ENCODE peak calls at places on chromosomes 2 and 18, in ten cellular contexts. D, W, H, X, O, S, J, V, Q and E are unnamed samples. For H3K9me3 and H3K4me1, the result is how much of the 10 kb centered on the place peaks cover.

GRCh38 chr2:77102927-77103326 is 419.2 kb downstream of the LRRTM4 start:
- DNase-seq in D (no peak), W (no peak), H (no peak), X (no peak), O (no peak), S (no peak), J (no peak), V (no peak), Q (no peak), E (no peak)

GRCh38 chr2:29239209-29239960 is 124.2 kb downstream of the CLIP4 start:
- DNase-seq in D (no peak), W (no peak), H (no peak), X (no peak), O (no peak), S (no peak), J (no peak), V (peak), Q (no peak), E (peak)

GRCh38 chr18:6793986-6794385 is 64.5 kb downstream of the ARHGAP28 start:
- DNase-seq in D (no peak), W (no peak), H (no peak), X (no peak), O (no peak), S (no peak), J (no peak), V (no peak), Q (no peak), E (no peak)

GRCh38 chr2:190343500-190344274 is at the start of gene INPP1:
- DNase-seq in D (peak), W (peak), H (peak), X (peak), O (peak), S (peak), J (peak), V (peak), Q (peak), E (peak)

GRCh38 chr18:54712315-54712714 is 116.0 kb upstream of the RAB27B start:
- DNase-seq in D (no peak), W (peak), H (peak), X (no peak), O (no peak), S (no peak), J (peak), V (no peak), Q (no peak), E (no peak)

GRCh38 chr18:35045121-35045520 is 3.9 kb downstream of the MAPRE2 start:
- DNase-seq in D (no peak), W (no peak), H (peak), X (no peak), O (no peak), S (no peak), J (no peak), V (no peak), Q (no peak), E (no peak)

GRCh38 chr2:214361116-214361515 is 49.7 kb upstream of the VWC2L start:
- DNase-seq in D (no peak), W (no peak), H (no peak), X (no peak), O (no peak), S (no peak), J (no peak), V (no peak), Q (no peak), E (no peak)

GRCh38 chr2:41544709-41545108 is 503.1 kb upstream of the PKDCC start:
- DNase-seq in D (no peak), W (no peak), H (no peak), X (no peak), O (no peak), S (no peak), J (no peak), V (no peak), Q (no peak), E (no peak)

GRCh38 chr2:176096986-176097819 is 2.4 kb upstream of the HOXD12 start:
- DNase-seq in D (peak), W (peak), H (peak), X (no peak), O (peak), S (peak), J (peak), V (peak), Q (peak), E (peak)

GRCh38 chr2:74102516-74102915 is 45.2 kb downstream of the BOLA3 start:
- DNase-seq in D (no peak), W (no peak), H (no peak), X (no peak), O (no peak), S (no peak), J (no peak), V (no peak), Q (no peak), E (peak)

GRCh38 chr2:60118061-60118460 is 435.4 kb downstream of the BCL11A start:
- DNase-seq in D (no peak), W (no peak), H (no peak), X (no peak), O (no peak), S (no peak), J (no peak), V (no peak), Q (no peak), E (no peak)

GRCh38 chr2:46510596-46511177 is 31.3 kb downstream of the TMEM247 start:
- DNase-seq in D (no peak), W (peak), H (no peak), X (no peak), O (no peak), S (no peak), J (no peak), V (no peak), Q (no peak), E (no peak)

GRCh38 chr2:188788621-188789020 is 185.6 kb upstream of the COL3A1 start:
- DNase-seq in D (peak), W (peak), H (peak), X (no peak), O (peak), S (peak), J (peak), V (peak), Q (no peak), E (no peak)

GRCh38 chr2:235271936-235272335 is 221.9 kb upstream of the AGAP1 start:
- DNase-seq in D (no peak), W (no peak), H (no peak), X (no peak), O (no peak), S (no peak), J (no peak), V (no peak), Q (no peak), E (no peak)

GRCh38 chr18:70355620-70356385 is 67.0 kb downstream of the SOCS6 start:
- DNase-seq in D (no peak), W (no peak), H (no peak), X (no peak), O (no peak), S (no peak), J (no peak), V (no peak), Q (no peak), E (no peak)

GRCh38 chr2:11389048-11389413 is 44.6 kb upstream of the ROCK2 start:
- DNase-seq in D (no peak), W (no peak), H (no peak), X (no peak), O (no peak), S (no peak), J (no peak), V (no peak), Q (no peak), E (no peak)

GRCh38 chr2:46135230-46135555 is 162.0 kb upstream of the EPAS1 start:
- DNase-seq in D (no peak), W (no peak), H (no peak), X (no peak), O (no peak), S (no peak), J (no peak), V (no peak), Q (no peak), E (no peak)

GRCh38 chr2:96923810-96924774 is 54.2 kb upstream of the SEMA4C start:
- DNase-seq in D (peak), W (no peak), H (no peak), X (no peak), O (no peak), S (no peak), J (no peak), V (no peak), Q (peak), E (no peak)

GRCh38 chr18:52670903-52671302 is 330.9 kb downstream of the DCC start:
- DNase-seq in D (no peak), W (no peak), H (peak), X (no peak), O (no peak), S (no peak), J (peak), V (no peak), Q (no peak), E (no peak)

GRCh38 chr2:104678181-104678580 is 175.7 kb upstream of the POU3F3 start:
- DNase-seq in D (no peak), W (no peak), H (no peak), X (no peak), O (no peak), S (no peak), J (no peak), V (no peak), Q (no peak), E (no peak)

GRCh38 chr2:143433158-143433557 is 303.9 kb downstream of the ARHGAP15 start:
- DNase-seq in D (no peak), W (no peak), H (peak), X (no peak), O (no peak), S (no peak), J (no peak), V (no peak), Q (no peak), E (no peak)

GRCh38 chr2:169961911-169962310 is 134.7 kb downstream of the UBR3 start:
- DNase-seq in D (peak), W (no peak), H (peak), X (no peak), O (no peak), S (no peak), J (no peak), V (no peak), Q (no peak), E (no peak)

GRCh38 chr18:37258819-37259218 is 306.8 kb downstream of the CELF4 start:
- DNase-seq in D (no peak), W (no peak), H (no peak), X (no peak), O (no peak), S (no peak), J (no peak), V (no peak), Q (no peak), E (no peak)

GRCh38 chr2:201471732-201472395 is 20.3 kb downstream of the STRADB start:
- DNase-seq in D (no peak), W (no peak), H (peak), X (no peak), O (no peak), S (no peak), J (no peak), V (no peak), Q (no peak), E (no peak)

GRCh38 chr2:212919238-212919637 is 232.2 kb downstream of the IKZF2 start:
- DNase-seq in D (no peak), W (no peak), H (no peak), X (no peak), O (no peak), S (no peak), J (no peak), V (no peak), Q (no peak), E (peak)

GRCh38 chr2:219997341-219997851 is 370.0 kb downstream of the SLC4A3 start:
- DNase-seq in D (no peak), W (peak), H (peak), X (no peak), O (peak), S (peak), J (peak), V (no peak), Q (no peak), E (peak)

GRCh38 chr2:27308359-27308875 is at the start of gene UCN:
- DNase-seq in D (peak), W (peak), H (peak), X (no peak), O (peak), S (peak), J (no peak), V (no peak), Q (no peak), E (peak)

GRCh38 chr2:204638795-204639194 is 93.5 kb downstream of the PARD3B start:
- DNase-seq in D (no peak), W (no peak), H (no peak), X (no peak), O (no peak), S (no peak), J (no peak), V (no peak), Q (no peak), E (no peak)

GRCh38 chr2:32832821-32833220 is 113.9 kb upstream of the LTBP1 start:
- DNase-seq in D (no peak), W (no peak), H (peak), X (no peak), O (no peak), S (no peak), J (no peak), V (no peak), Q (no peak), E (no peak)

GRCh38 chr2:74939919-74940812 is 18.3 kb upstream of the POLE4 start:
- DNase-seq in D (no peak), W (no peak), H (no peak), X (no peak), O (no peak), S (no peak), J (no peak), V (no peak), Q (no peak), E (no peak)

GRCh38 chr2:1625281-1626001 is 118.9 kb downstream of the PXDN start:
- DNase-seq in D (peak), W (no peak), H (peak), X (no peak), O (peak), S (no peak), J (no peak), V (no peak), Q (no peak), E (peak)

GRCh38 chr2:183511154-183511553 is 386.9 kb downstream of the NUP35 start:
- DNase-seq in D (no peak), W (no peak), H (no peak), X (no peak), O (no peak), S (no peak), J (no peak), V (no peak), Q (no peak), E (no peak)

GRCh38 chr18:77423468-77423867 is 173.8 kb downstream of the GALR1 start:
- DNase-seq in D (no peak), W (no peak), H (no peak), X (no peak), O (no peak), S (no peak), J (no peak), V (no peak), Q (no peak), E (no peak)

GRCh38 chr2:46804794-46805193 is 110.8 kb downstream of the MCFD2 start:
- DNase-seq in D (no peak), W (no peak), H (peak), X (no peak), O (no peak), S (no peak), J (no peak), V (no peak), Q (no peak), E (no peak)

GRCh38 chr2:111709321-111709720 is 174.7 kb downstream of the ANAPC1 start:
- DNase-seq in D (no peak), W (no peak), H (no peak), X (no peak), O (no peak), S (no peak), J (no peak), V (no peak), Q (no peak), E (no peak)

GRCh38 chr2:156349161-156349560 is 16.6 kb upstream of the NR4A2 start:
- DNase-seq in D (no peak), W (no peak), H (no peak), X (no peak), O (no peak), S (no peak), J (no peak), V (no peak), Q (no peak), E (no peak)

GRCh38 chr18:5895886-5896740 is 791 bp upstream of the TMEM200C start:
- DNase-seq in D (peak), W (no peak), H (peak), X (no peak), O (peak), S (peak), J (no peak), V (peak), Q (no peak), E (peak)

GRCh38 chr18:48847807-48848486 is 102.8 kb downstream of the SMAD7 start:
- DNase-seq in D (peak), W (no peak), H (no peak), X (no peak), O (no peak), S (no peak), J (no peak), V (no peak), Q (no peak), E (no peak)

DNA sequence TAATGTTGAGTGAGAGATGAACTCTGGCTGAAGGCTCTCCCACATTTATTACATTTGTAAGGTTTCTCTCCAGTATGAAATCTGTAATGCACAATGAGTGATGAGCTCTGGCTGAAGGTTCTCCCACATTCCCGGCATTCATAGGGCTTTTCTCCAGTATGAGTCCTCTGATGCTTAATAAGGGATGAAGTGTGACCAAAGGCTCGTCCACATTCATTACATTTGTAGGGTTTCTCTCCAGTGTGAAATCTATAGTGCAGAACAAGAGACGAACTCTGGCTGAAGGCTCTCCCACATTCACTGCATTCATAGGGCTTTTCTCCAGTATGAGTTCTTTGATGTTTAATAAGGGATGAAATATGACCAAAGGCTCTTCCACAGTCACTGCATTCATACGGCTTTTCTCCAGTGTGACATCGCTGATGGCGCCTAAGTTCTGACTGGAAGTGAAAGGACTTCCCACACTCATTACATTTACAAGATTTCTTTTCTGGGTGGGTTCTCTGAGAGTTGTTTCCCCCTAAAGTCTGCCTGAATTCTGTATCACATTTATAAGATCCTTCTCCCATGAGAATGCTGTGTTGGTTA is 10.2 kb downstream of the ZNF514 start:
- DNase-seq in D (no peak), W (no peak), H (no peak), X (no peak), O (no peak), S (no peak), J (peak), V (no peak), Q (no peak), E (no peak)
- H3K9me3 ChIP-seq in D (half or more), W (under half), H (half or more), X (under half), O (under half), S (under half), J (half or more), V (half or more), Q (half or more), E (half or more)

DNA sequence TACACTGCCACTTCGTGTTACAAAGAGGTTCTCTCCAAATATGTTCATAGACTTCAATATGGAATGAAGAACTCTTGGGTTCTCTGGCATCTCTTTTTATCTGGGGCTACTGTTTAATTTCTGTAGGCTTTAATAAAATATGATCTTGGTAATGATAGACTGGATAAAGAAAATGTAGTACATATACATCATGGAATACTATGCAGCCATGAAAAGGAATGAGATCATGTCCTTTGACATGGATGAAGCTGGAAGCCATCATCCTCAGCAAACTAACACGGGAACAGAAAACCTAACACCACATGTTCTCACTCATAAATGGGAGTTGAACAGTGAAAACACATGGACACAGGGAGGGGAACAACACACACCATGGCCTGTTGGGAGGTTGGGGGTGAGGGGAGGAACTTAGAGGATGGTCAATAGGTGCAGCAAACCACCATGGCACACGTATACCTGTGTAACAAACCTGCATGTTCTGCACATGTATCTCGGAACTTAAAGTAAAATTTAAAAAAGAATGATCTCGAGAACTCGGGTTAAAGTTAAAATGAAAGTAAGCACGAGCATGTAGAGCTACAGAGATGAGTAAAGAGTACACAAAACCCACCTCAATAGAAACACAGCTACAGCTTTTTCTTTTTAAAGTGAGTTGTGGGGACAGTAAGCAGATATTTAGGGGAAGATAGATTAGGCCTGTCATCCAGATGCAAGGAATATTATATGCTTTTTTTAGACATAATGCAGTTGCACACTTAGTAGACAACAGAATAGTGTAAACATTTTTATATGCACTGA is 102.3 kb downstream of the SGPP2 start:
- DNase-seq in D (no peak), W (no peak), H (no peak), X (no peak), O (no peak), S (no peak), J (no peak), V (no peak), Q (no peak), E (no peak)
- H3K4me1 ChIP-seq in D (under half), W (under half), H (under half), X (under half), O (under half), S (under half), J (under half), V (under half), Q (under half), E (under half)

DNA sequence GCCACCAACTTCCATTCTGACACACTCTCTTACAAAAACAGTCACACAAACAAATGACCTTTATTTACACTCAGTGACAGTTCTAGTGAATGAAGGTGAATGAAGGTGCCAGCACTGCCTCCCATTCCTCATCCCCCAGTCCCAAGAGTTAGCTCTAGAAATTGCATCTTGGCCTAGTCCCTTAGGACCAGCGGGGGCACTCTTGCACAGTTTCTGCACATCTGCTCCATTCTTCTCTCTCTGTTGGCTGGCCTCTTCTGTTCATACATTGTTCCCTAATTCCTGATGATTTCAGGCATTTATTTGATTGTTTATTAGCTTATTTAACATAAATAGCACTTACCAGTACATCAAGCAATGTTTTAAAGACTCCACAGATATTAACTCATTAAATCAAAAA is 30.9 kb downstream of the GAREM1 start:
- DNase-seq in D (no peak), W (peak), H (no peak), X (no peak), O (no peak), S (no peak), J (peak), V (no peak), Q (no peak), E (peak)
- TF ChIP-seq CTCF in D (no peak), W (no peak), H (peak), X (no peak), O (no peak), S (no peak), J (no peak), V (peak), Q (no peak), E (peak)

DNA sequence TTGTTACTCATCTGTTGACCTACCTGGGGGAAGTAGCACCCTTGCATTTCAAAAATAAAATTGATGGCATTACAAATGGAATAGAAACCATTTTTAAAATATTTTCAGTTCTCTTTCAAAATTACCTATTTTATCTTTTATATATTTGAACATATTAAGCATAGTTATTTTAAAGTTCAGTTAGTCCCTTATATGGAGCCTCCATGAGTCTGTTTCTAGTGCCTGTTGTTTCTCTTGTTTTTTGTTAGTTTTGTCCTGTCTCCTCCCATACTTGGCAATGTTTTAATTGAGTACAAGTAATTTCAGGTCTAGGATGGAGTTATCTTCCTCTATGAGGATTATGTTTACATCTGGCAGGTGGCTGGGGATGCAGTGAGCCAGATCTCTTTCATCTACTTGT is 5.9 kb upstream of the KCNIP3 start:
- DNase-seq in D (no peak), W (no peak), H (no peak), X (no peak), O (no peak), S (no peak), J (no peak), V (no peak), Q (no peak), E (no peak)
- H3K9me3 ChIP-seq in D (under half), W (under half), H (under half), X (under half), O (under half), S (under half), J (under half), V (under half), Q (under half), E (under half)